ENCODE peak calls at places on chromosome 16, in seven cellular contexts. S, M, P, E, G, C and W are unnamed samples.

GRCh38 chr16:4323845-4324478 is 8.1 kb downstream of the GLIS2 start:
- DNase-seq in E (no peak), M (peak; percentile 70), S (peak; percentile 91), C (no peak), P (no peak), G (peak; percentile 78), W (no peak)

GRCh38 chr16:65079549-65079948 is 42.3 kb downstream of the CDH11 start:
- DNase-seq in P (no peak), C (no peak), G (no peak), E (no peak), M (no peak), S (no peak), W (no peak)

GRCh38 chr16:83574388-83574787 is 233.4 kb upstream of the HSBP1 start:
- DNase-seq in P (no peak), C (no peak), E (peak; percentile 13), S (no peak), M (no peak), G (no peak), W (no peak)

GRCh38 chr16:85451646-85452363 is 161.3 kb upstream of the GSE1 start:
- DNase-seq in M (no peak), G (no peak), P (no peak), C (no peak), S (no peak), E (no peak), W (no peak)

GRCh38 chr16:81266680-81267095 is 28.2 kb downstream of the BCO1 start:
- DNase-seq in C (no peak), G (no peak), E (no peak), P (no peak), M (no peak), S (no peak), W (peak; percentile 70)

GRCh38 chr16:1771072-1771863 is at the start of gene NME3:
- DNase-seq in S (peak; percentile 85), G (peak; percentile 92), M (peak; percentile 86), C (peak; percentile 60), E (no peak), P (no peak), W (peak; percentile 49)

GRCh38 chr16:27284865-27285675 is 16.5 kb upstream of the NSMCE1 start:
- DNase-seq in E (no peak), S (no peak), P (no peak), M (no peak), G (no peak), C (no peak), W (no peak)

GRCh38 chr16:74923766-74924460 is 61.0 kb downstream of the WDR59 start:
- DNase-seq in M (no peak), G (no peak), P (no peak), E (no peak), S (no peak), C (no peak), W (no peak)

GRCh38 chr16:19005561-19006445 is 22.1 kb downstream of the TMC7 start:
- DNase-seq in C (no peak), P (no peak), E (peak; percentile 78), M (peak; percentile 24), S (no peak), G (peak; percentile 52), W (peak; percentile 88)

GRCh38 chr16:22214402-22214801 is 8.3 kb downstream of the EEF2K start:
- DNase-seq in M (no peak), G (no peak), C (no peak), S (no peak), E (no peak), P (no peak), W (no peak)

GRCh38 chr16:14486520-14487303 is 143.3 kb downstream of the PARN start:
- DNase-seq in E (peak; percentile 57), M (peak; percentile 76), C (no peak), P (peak; percentile 46), G (peak; percentile 84), S (peak; percentile 60), W (peak; percentile 80)

GRCh38 chr16:56691885-56692284 is 9.6 kb downstream of the MT1X start:
- DNase-seq in G (no peak), M (no peak), P (no peak), E (peak; percentile 66), S (no peak), C (no peak), W (peak; percentile 88)

GRCh38 chr16:85888405-85889331 is 10.3 kb upstream of the IRF8 start:
- DNase-seq in S (no peak), E (no peak), C (no peak), G (no peak), P (no peak), M (no peak), W (no peak)